ENCODE peak calls at places on chromosomes 7 and 10, in six cellular contexts. Q, T, J, F, K and A are unnamed samples.

GRCh38 chr7:138875794-138876193 is 77.8 kb upstream of the ATP6V0A4 start:
- DNase-seq in F (no peak), Q (no peak), K (peak), J (peak), T (peak), A (no peak)

GRCh38 chr7:124152859-124153692 is 120.2 kb upstream of the TMEM229A start:
- DNase-seq in T (peak), K (peak), J (no peak), F (peak), Q (no peak), A (no peak)

GRCh38 chr7:18087031-18087686 is 59.5 kb upstream of the PRPS1L1 start:
- DNase-seq in K (peak), F (no peak), T (peak), J (no peak), Q (no peak), A (no peak)

GRCh38 chr10:49109669-49110335 is 5.5 kb downstream of the VSTM4 start:
- DNase-seq in K (no peak), F (no peak), T (peak), J (no peak), Q (peak), A (peak)

GRCh38 chr10:112911196-112911595 is 38.9 kb upstream of the TCF7L2 start:
- DNase-seq in T (no peak), F (no peak), J (no peak), Q (no peak), K (no peak), A (no peak)

GRCh38 chr7:1938788-1939433 is 268.8 kb downstream of the ELFN1 start:
- DNase-seq in Q (no peak), J (no peak), T (no peak), K (peak), F (no peak), A (no peak)

GRCh38 chr10:29471483-29471859 is 163.3 kb downstream of the SVIL start:
- DNase-seq in Q (no peak), T (peak), K (peak), J (peak), F (no peak), A (no peak)

GRCh38 chr10:61992683-61993629 is 91.5 kb downstream of the ARID5B start:
- DNase-seq in K (peak), Q (peak), T (peak), J (peak), F (peak), A (no peak)

GRCh38 chr10:83983578-83984255 is 155.6 kb upstream of the GHITM start:
- DNase-seq in Q (no peak), T (peak), K (peak), J (no peak), F (peak), A (no peak)

GRCh38 chr10:101319241-101319915 is 34.6 kb upstream of the BTRC start:
- DNase-seq in Q (no peak), K (peak), J (no peak), T (no peak), F (no peak), A (no peak)

GRCh38 chr7:73448609-73449008 is 15.0 kb downstream of the FZD9 start:
- DNase-seq in J (no peak), F (no peak), T (no peak), K (no peak), Q (no peak), A (no peak)

GRCh38 chr10:22669163-22669711 is 45.1 kb downstream of the PIP4K2A start:
- DNase-seq in T (no peak), K (no peak), Q (no peak), J (no peak), F (no peak), A (no peak)

GRCh38 chr10:7436490-7437100 is 25.8 kb upstream of the SFMBT2 start:
- DNase-seq in J (no peak), Q (no peak), F (peak), K (no peak), T (no peak), A (no peak)

GRCh38 chr7:25928549-25929330 is 223.3 kb upstream of the NFE2L3 start:
- DNase-seq in F (no peak), K (no peak), J (no peak), Q (no peak), T (no peak), A (no peak)

GRCh38 chr7:86733783-86734182 is 90.1 kb downstream of the GRM3 start:
- DNase-seq in T (peak), Q (no peak), J (no peak), F (no peak), K (no peak), A (no peak)

GRCh38 chr10:30745953-30746352 is 116.4 kb upstream of the LYZL2 start:
- DNase-seq in F (no peak), J (no peak), Q (no peak), T (no peak), K (no peak), A (no peak)

GRCh38 chr7:144057954-144058353 is 9.2 kb downstream of the OR2A5 start:
- DNase-seq in F (no peak), J (no peak), K (no peak), Q (no peak), T (peak), A (no peak)

GRCh38 chr7:2138146-2138765 is 94.5 kb downstream of the MAD1L1 start:
- DNase-seq in F (peak), K (no peak), Q (no peak), J (no peak), T (no peak), A (no peak)

GRCh38 chr10:86651631-86652331 is 2.6 kb upstream of the OPN4 start:
- DNase-seq in J (no peak), Q (no peak), F (no peak), T (no peak), K (no peak), A (no peak)

GRCh38 chr10:29772403-29772802 is 137.6 kb upstream of the SVIL start:
- DNase-seq in Q (no peak), J (no peak), T (no peak), F (peak), K (no peak), A (no peak)

GRCh38 chr10:86523348-86523747 is 1.8 kb upstream of the WAPL start:
- DNase-seq in Q (no peak), J (no peak), F (no peak), T (peak), K (peak), A (no peak)

GRCh38 chr7:135177021-135177696 is 6.7 kb upstream of the CYREN start:
- DNase-seq in T (no peak), K (peak), J (no peak), F (no peak), Q (no peak), A (no peak)

GRCh38 chr10:89281606-89282395 is 20.0 kb upstream of the IFIT2 start:
- DNase-seq in T (no peak), J (no peak), Q (no peak), K (no peak), F (no peak), A (no peak)

GRCh38 chr7:29139191-29139590 is 7.1 kb downstream of the CPVL start:
- DNase-seq in K (peak), Q (no peak), J (no peak), F (no peak), T (peak), A (no peak)

GRCh38 chr10:36342781-36343180 is 700.7 kb upstream of the FZD8 start:
- DNase-seq in Q (no peak), T (no peak), J (no peak), K (no peak), F (no peak), A (no peak)

GRCh38 chr7:108461855-108462254 is 5.6 kb upstream of the NRCAM start:
- DNase-seq in T (peak), K (no peak), J (no peak), F (no peak), Q (no peak), A (no peak)

GRCh38 chr7:3028071-3028766 is 15.4 kb downstream of the CARD11 start:
- DNase-seq in J (no peak), F (peak), K (peak), T (peak), Q (no peak), A (peak)

GRCh38 chr10:103982639-103983038 is 15.7 kb downstream of the SLK start:
- DNase-seq in Q (peak), J (no peak), T (peak), F (peak), K (no peak), A (no peak)

GRCh38 chr7:141333459-141333858 is 217.8 kb upstream of the AGK start:
- DNase-seq in T (no peak), J (no peak), Q (no peak), K (no peak), F (no peak), A (no peak)

GRCh38 chr7:68409851-68410250 is 1188.4 kb upstream of the AUTS2 start:
- DNase-seq in Q (no peak), K (no peak), T (no peak), F (no peak), J (no peak), A (no peak)

GRCh38 chr10:52314007-52314821 is at the start of gene DKK1:
- DNase-seq in Q (peak), T (peak), F (peak), K (peak), J (no peak), A (no peak)

GRCh38 chr10:4892681-4893080 is 66.7 kb downstream of the AKR1E2 start:
- DNase-seq in F (no peak), T (no peak), Q (no peak), J (no peak), K (no peak), A (no peak)

GRCh38 chr7:159105066-159105780 is 39.4 kb downstream of the VIPR2 start:
- DNase-seq in Q (no peak), J (no peak), T (no peak), K (no peak), F (no peak), A (peak)

GRCh38 chr7:44101304-44101965 is 2.7 kb upstream of the AEBP1 start:
- DNase-seq in T (no peak), K (no peak), Q (no peak), F (no peak), J (no peak), A (no peak)

DNA sequence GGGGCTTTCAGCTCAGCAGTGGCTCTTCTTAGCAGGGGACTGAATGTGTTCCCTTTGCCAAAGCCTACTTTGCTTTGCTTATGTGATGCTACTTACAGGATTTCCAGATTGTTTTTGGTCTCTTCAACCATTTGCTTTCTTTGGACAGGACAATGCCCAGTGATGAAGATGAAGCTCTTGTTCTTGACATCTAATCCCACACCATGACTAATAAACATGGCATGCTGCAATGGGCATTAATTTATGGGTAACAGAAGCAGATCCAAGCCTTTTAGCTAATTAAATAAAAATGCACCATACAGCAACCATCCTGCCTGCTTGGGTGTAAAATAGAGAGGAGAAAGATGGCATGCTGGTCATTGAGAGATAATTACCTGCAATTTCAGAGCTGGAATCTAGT is 175.5 kb upstream of the ITGB1 start:
- DNase-seq in Q (no peak), T (no peak), J (no peak), F (no peak), K (peak), A (no peak)
- H3K4me3 ChIP-seq in Q (no peak), T (no peak), J (no peak), F (no peak), K (no peak), A (no peak)

DNA sequence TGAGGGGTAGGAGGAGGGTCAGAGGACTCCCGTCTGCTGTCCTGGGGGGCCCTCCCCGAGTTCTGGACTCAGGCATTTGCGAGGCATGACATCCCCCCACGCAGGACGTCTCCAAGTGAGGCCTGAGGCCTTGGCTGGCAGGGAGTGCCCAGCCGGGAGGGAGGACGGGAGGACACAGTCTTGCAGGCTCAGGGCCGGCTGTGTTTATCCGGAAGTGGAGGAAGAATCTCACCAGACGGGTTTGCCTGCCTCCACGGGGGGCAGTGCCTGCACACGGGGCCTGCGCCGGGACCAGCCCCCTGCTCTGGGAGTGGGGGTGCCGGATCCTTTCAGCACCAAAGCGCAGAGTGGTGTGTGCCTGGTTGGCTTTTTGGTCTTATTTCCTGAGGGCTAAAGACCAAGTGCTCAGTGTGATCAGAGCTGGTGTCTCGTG is 10.9 kb downstream of the PWWP2B start:
- DNase-seq in T (no peak), F (no peak), Q (peak), K (peak), J (no peak), A (peak)
- H3K4me3 ChIP-seq in T (no peak), F (no peak), Q (peak), K (no peak), J (no peak), A (peak)

DNA sequence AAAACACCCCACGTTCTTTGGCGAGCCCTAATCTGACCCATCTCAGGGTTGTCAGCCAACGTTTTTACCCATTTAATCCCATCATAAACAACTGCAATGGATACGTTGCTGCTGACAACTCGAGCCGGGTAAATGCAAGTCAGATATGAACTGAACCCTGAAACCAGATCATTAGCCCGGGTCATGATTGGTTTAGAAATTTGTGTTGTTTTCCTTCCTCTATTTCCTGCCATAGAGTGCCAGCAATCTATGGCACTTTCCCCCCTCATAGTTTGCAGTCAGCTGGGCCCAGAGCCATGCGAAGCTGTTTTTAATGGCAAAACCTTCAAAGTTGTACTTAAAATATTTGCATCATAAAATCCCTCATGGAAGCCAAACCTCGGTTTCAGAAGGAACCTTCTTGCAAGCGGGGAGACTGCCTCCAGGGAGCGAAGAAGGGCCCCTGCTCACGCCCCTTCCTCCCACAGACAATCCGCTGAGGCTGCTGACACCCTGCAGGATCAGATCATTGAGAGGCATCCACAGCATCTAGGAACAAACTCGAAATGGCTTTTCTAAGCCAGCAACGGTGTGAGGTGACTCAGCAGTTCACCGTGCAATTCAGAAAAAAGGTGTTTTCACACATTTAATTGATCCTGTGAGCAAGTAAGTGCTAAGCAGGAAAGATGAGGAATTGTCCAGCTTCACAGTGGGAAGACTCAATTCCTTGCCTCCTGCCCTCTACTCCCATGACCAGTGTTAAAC is 710.1 kb downstream of the PARD3 start:
- DNase-seq in T (no peak), J (no peak), Q (no peak), F (no peak), K (no peak), A (no peak)
- H3K4me3 ChIP-seq in T (no peak), J (no peak), Q (no peak), F (no peak), K (no peak), A (no peak)

DNA sequence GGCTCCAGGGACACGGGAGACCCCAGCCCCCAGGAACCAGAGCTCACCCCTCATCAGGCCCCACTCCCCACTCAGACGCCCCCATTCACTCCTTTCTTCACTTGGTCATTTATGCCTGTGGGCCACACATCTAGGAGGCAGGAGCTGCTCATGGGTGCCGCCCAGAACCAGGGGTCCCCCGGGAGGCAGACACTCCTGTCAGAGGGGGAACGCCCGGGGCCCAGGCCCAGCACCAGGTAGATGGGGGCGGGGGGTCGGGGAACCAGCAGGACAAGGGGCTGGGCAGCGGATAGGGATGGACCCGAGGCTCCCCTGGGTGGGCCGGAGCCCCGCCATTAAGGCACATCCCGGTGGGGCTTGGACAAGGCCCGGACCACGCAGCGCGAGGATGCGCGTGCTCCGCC is 11.8 kb downstream of the CALY start:
- DNase-seq in Q (no peak), T (no peak), F (no peak), J (no peak), K (no peak), A (no peak)
- H3K4me3 ChIP-seq in Q (no peak), T (no peak), F (no peak), J (peak), K (no peak), A (no peak)

GRCh38 chr7:45111298-45112223 is at the start of gene TBRG4:
- DNase-seq in Q (peak), K (peak), J (peak), F (peak), T (peak), A (peak)

GRCh38 chr7:45117582-45117981 is 6.1 kb upstream of the TBRG4 start:
- DNase-seq in T (no peak), K (no peak), F (no peak), J (no peak), Q (no peak), A (no peak)

GRCh38 chr7:45116048-45116447 is 4.6 kb upstream of the TBRG4 start:
- DNase-seq in F (no peak), T (no peak), J (no peak), K (no peak), Q (no peak), A (no peak)

GRCh38 chr7:45108863-45109262 is 2.6 kb downstream of the TBRG4 start:
- DNase-seq in T (no peak), F (no peak), J (no peak), K (no peak), Q (no peak), A (peak)

DNA sequence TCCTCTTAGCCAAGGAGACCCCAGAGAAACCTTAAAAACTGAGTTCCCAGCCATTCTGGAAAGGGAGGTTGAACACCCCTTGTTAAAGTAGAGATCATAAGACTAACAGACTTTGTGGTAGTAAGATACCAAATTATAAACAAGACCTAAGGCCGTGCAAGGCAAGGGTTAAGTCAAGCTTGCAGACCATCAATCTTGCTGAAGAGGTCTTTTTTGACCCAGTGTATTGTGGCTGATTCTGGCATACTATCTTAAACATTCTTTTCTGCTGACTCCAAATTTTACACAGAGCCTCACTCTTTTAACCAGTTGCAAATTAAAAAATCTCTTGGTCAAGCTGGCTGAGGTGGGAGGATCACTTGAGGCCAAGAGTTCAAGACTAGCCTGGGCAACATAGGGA is 1.2 kb upstream of the TBRG4 start:
- DNase-seq in J (no peak), F (no peak), K (no peak), T (no peak), Q (no peak), A (no peak)
- H3K4me3 ChIP-seq in J (no peak), F (peak), K (no peak), T (peak), Q (no peak), A (no peak)

DNA sequence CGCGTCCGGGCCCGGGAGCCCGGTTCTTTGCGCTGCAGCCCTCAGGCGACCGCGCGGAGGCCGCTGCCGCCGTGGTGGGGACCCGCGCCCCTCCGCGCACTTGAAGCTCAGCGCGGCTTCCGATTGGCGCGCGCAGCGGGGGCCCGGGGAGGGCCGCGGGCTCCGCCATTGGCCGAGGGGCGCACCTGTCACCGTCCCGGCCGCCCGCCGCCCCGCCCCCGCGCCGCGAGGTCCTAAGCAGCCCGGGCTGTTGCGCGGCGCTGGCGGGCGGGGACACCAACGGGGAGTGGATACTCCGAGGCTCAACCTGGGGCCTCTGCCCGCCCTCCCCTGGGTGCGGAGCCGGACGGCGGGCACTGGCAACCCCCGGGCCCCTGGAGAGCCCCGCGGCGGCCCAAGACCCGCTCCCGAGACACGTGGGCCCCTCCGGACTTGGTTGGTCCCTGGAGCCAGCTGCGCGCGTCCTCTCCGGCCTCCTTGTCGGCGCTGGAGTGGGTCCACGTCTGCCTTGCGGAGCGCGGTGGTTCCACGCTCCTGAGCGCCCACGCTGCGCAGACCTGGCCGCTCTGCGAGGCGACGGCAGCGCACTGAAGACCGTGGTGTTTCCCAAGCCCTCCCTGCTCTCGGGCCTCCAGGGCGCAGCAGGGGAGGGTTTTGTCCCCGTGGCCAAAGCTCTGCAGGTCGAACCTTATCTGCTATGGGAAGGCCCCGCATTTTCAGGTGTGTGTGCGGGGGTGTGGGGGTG is at the start of gene MNX1:
- DNase-seq in J (no peak), Q (peak), T (no peak), F (peak), K (peak), A (no peak)
- H3K4me3 ChIP-seq in J (no peak), Q (peak), T (peak), F (peak), K (peak), A (peak)

DNA sequence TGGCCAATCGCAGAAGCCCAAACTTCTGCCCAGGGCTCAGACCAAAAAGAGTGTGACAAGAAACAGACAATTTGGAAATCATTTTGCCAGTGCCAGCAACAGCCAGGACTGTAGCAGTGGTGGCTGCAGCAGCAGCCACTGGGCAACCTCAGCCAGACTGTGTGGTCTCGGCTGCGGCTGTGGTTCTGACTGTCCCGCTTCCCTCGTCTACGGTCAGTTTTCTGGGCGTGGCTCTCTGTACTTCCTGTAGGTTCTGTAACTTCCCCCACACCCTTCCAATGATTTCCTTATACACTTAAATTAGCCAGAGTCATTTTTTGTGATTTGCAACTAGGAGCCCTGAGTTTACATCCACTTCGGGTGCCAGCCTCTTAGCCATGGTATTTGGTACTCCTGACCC is 39.9 kb downstream of the CYTH3 start:
- DNase-seq in F (peak), T (peak), Q (peak), J (no peak), K (no peak), A (no peak)
- H3K4me3 ChIP-seq in F (no peak), T (no peak), Q (no peak), J (no peak), K (no peak), A (no peak)